ENCODE peak calls at places on chromosomes 4 and X, in seven cellular contexts. L, A, Y, M, K, Z and I are unnamed samples.

GRCh38 chr4:103947617-103948016 is 227.8 kb upstream of the TACR3 start:
- DNase-seq in L (no peak), A (no peak), Y (no peak), M (no peak), K (no peak), Z (no peak), I (no peak)

GRCh38 chr4:151228196-151229119 is 48.5 kb upstream of the PRSS48 start:
- DNase-seq in L (no peak), A (no peak), Y (no peak), M (no peak), K (no peak), Z (no peak), I (no peak)

GRCh38 chr4:58191086-58191485 is 1080.9 kb upstream of the IGFBP7 start:
- DNase-seq in L (no peak), A (no peak), Y (no peak), M (no peak), K (no peak), Z (no peak), I (no peak)

GRCh38 chr4:140568507-140569306 is at the start of gene UCP1:
- DNase-seq in L (no peak), A (no peak), Y (no peak), M (no peak), K (no peak), Z (peak), I (no peak)

GRCh38 chr4:174697164-174697563 is 131.9 kb downstream of the GLRA3 start:
- DNase-seq in L (no peak), A (no peak), Y (no peak), M (no peak), K (no peak), Z (no peak), I (no peak)

GRCh38 chr4:118353452-118353851 is 649 bp upstream of the PRSS12 start:
- DNase-seq in L (no peak), A (no peak), Y (no peak), M (no peak), K (no peak), Z (no peak), I (no peak)

GRCh38 chr4:108829981-108830492 is 67.2 kb upstream of the ETNPPL start:
- DNase-seq in L (no peak), A (no peak), Y (no peak), M (no peak), K (no peak), Z (no peak), I (no peak)

GRCh38 chr4:29058519-29058918 is 1661.7 kb upstream of the PCDH7 start:
- DNase-seq in L (no peak), A (no peak), Y (no peak), M (no peak), K (no peak), Z (no peak), I (no peak)

GRCh38 chr4:82948647-82949204 is 48.2 kb downstream of the THAP9 start:
- DNase-seq in L (no peak), A (no peak), Y (no peak), M (no peak), K (no peak), Z (no peak), I (no peak)

GRCh38 chrX:12844319-12844718 is 22.6 kb upstream of the TLR7 start:
- DNase-seq in L (no peak), A (no peak), Y (peak), M (no peak), K (no peak), Z (no peak), I (no peak)

GRCh38 chr4:76626686-76627465 is 191.8 kb downstream of the SHROOM3 start:
- DNase-seq in L (no peak), A (no peak), Y (no peak), M (no peak), K (no peak), Z (no peak), I (no peak)